ENCODE peak calls at places on chromosomes 5 and 9, in five cellular contexts. U is GM12878, K is HepG2, O is H1, Y is K562. D is an unnamed sample.

GRCh38 chr9:110427497-110428104 is 89.9 kb upstream of the TXNDC8 start:
- DNase-seq in Y (peak; percentile 66), O (peak; percentile 29), K (peak; percentile 18), U (no peak), D (peak; percentile 42)

GRCh38 chr9:93098236-93098946 is 2.4 kb downstream of the CARD19 start:
- DNase-seq in K (peak; percentile 68), U (no peak), O (no peak), Y (peak; percentile 58), D (peak; percentile 65)

GRCh38 chr5:15690611-15691010 is 190.6 kb downstream of the FBXL7 start:
- DNase-seq in O (no peak), K (no peak), U (no peak), Y (no peak), D (no peak)

GRCh38 chr5:119945696-119946095 is 316.3 kb downstream of the FAM170A start:
- DNase-seq in Y (no peak), K (no peak), U (no peak), O (no peak), D (no peak)

GRCh38 chr5:126519637-126520592 is 75.1 kb downstream of the ALDH7A1 start:
- DNase-seq in O (no peak), U (no peak), Y (peak; percentile 75), K (no peak), D (no peak)

GRCh38 chr5:86011937-86012336 is 605.8 kb upstream of the COX7C start:
- DNase-seq in O (no peak), U (no peak), Y (no peak), K (no peak), D (no peak)

GRCh38 chr9:107462691-107463090 is 26.9 kb downstream of the KLF4 start:
- DNase-seq in U (no peak), Y (no peak), K (peak; percentile 23), O (no peak), D (no peak)

GRCh38 chr9:18137815-18138214 is 336.1 kb upstream of the ADAMTSL1 start:
- DNase-seq in K (no peak), O (no peak), Y (no peak), U (no peak), D (no peak)

GRCh38 chr9:77455312-77455927 is 192.7 kb downstream of the GNA14 start:
- DNase-seq in K (peak; percentile 33), O (no peak), Y (peak; percentile 9), U (no peak), D (peak; percentile 56)

GRCh38 chr5:14777187-14777586 is 94.4 kb downstream of the ANKH start:
- DNase-seq in Y (no peak), K (no peak), U (no peak), O (no peak), D (no peak)

GRCh38 chr9:109886617-109887016 is 106.6 kb downstream of the PALM2AKAP2 start:
- DNase-seq in U (no peak), K (no peak), O (no peak), Y (no peak), D (no peak)

GRCh38 chr5:52502591-52502990 is 285.1 kb upstream of the ITGA1 start:
- DNase-seq in U (no peak), O (no peak), Y (no peak), K (no peak), D (no peak)

GRCh38 chr9:129876815-129877214 is 41.6 kb downstream of the USP20 start:
- DNase-seq in O (no peak), Y (no peak), U (no peak), K (no peak), D (no peak)
- H3K9ac ChIP-seq in O (no peak overlapping the region), Y (peak overlapping the region; percentile 66), U (no peak overlapping the region), K (no peak overlapping the region), D (no peak overlapping the region)

DNA sequence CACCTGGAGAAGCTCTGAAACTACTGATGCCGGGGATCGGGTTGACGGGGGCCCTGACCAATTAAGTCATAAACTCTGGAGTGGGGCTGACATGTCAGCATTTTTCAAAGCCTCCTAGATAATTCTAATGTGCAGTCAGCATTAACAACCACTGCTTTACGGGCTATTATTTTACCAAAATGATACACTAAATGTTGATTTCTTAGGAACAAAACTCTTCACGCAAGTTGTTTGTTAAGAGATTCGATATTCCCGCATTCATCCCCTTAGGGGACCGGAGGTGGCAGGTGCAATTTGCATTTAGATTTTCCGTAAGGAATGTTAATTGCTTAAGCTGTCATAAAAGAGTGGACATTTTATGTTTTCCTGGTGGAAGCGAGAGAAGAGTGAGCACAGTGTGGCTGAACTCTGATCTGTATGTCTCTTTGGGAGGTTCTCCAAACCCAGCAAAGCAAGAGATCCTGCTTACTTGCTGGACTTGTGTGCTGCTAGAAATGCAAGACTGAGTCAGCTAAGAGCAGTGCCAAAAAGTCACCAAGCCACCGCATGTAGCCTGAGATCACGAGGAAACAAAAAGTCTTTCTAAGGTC is 77.6 kb downstream of the UGCG start:
- DNase-seq in U (no peak), O (no peak), K (no peak), Y (no peak), D (no peak)
- TF ChIP-seq SRF in U (no peak), O (no peak), K (no peak), Y (no peak), D (no peak)

DNA sequence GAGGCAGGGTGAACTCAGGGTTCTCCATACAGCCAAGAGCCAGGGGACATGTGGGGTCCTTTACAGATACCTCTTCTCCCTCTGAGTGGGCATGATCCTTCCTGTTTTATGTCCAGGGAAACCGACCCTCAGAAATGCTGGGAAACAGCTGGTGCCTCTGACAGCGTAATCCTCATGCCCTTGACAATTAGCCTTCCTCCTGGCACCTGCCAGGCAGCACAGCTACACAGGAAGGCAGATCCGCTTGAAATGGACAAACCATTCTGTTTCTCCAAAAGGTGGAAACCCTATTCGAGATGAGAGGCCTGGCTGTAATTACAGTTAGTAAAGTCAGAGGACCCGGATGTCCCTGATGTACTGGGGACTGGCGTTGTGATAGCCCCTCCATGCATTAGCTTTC is 7.2 kb downstream of the ERGIC1 start:
- DNase-seq in O (no peak), Y (no peak), U (no peak), K (no peak), D (no peak)
- H3K9ac ChIP-seq in O (no peak overlapping the region), Y (no peak overlapping the region), U (no peak overlapping the region), K (no peak overlapping the region), D (no peak overlapping the region)

GRCh38 chr5:37724395-37725125 is 115.3 kb downstream of the GDNF start:
- DNase-seq in U (no peak), Y (no peak), O (no peak), K (no peak), D (no peak)
- TF ChIP-seq SRF in U (no peak), Y (no peak), O (no peak), K (no peak), D (no peak)

DNA sequence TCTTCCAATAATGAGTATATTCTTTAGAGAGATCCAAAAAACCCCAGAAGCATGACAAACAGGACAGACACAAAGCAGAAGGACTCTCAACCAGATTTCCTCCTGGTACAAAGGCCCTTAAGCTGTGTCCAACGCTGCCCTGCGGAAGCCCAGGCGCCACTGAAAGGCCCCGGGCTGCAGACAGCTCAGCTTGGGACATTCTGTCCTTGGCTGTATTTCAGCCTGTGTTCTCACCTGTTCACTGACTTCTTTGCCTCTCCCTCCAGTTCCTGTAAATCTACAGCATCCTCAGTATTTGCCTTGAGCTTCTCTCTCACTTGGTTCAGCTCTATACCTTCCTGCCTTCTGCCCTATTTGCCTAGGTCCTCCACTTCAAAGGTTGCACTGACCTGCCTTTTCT is 96.5 kb downstream of the SH3TC2 start:
- DNase-seq in K (no peak), O (no peak), U (no peak), Y (no peak), D (no peak)
- H3K9ac ChIP-seq in K (no peak overlapping the region), O (no peak overlapping the region), U (no peak overlapping the region), Y (no peak overlapping the region), D (peak overlapping the region; percentile 33)

GRCh38 chr9:113042884-113043657 is 13.5 kb downstream of the ZFP37 start:
- DNase-seq in K (no peak), O (no peak), U (no peak), Y (no peak), D (no peak)
- TF ChIP-seq SRF in K (no peak), O (no peak), U (no peak), Y (no peak), D (no peak)

GRCh38 chr5:108749130-108749861 is 1.6 kb downstream of the FER start:
- DNase-seq in Y (peak; percentile 57), U (no peak), O (no peak), K (no peak), D (no peak)
- H3K9ac ChIP-seq in Y (peak overlapping the region; percentile 98), U (peak overlapping the region; percentile 74), O (peak overlapping the region; percentile 76), K (peak overlapping the region; percentile 66), D (peak overlapping the region; percentile 92)

DNA sequence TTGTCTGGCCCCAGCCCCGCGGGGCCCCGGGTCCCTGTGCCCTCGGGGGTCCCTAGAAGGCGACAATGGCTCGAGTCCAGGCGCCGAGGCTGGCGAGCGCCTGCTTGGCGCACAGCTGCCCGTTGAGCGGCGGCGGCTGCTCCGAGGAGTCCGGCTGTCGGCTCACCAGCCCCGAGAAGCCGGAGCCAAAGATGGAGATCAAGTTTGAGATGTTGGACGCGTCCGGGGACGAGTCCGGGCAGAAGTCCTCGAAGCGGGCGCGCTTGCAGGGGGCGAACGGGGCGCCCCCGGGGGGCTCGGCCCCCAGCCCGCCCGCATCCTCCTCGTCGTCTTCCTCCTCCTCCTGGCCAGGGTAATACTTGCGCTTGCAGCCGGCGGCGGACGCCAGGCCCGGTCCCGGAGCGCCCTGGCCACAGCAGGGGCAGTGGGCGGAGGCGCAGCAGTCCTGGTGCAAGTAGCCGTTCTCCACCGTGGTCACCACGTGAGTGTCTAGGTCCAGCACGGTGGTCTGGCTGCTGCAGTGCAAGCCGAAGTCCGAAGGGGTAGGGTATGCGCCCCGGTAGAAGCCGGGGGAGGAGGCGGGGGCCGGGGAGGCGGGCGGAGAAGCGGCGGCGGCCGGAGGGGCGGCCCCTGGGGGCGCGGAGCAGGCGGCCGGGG is 1.1 kb downstream of the IER5L start:
- DNase-seq in U (no peak), Y (peak; percentile 51), K (no peak), O (no peak), D (no peak)
- TF ChIP-seq SRF in U (no peak), Y (no peak), K (no peak), O (no peak), D (no peak)

DNA sequence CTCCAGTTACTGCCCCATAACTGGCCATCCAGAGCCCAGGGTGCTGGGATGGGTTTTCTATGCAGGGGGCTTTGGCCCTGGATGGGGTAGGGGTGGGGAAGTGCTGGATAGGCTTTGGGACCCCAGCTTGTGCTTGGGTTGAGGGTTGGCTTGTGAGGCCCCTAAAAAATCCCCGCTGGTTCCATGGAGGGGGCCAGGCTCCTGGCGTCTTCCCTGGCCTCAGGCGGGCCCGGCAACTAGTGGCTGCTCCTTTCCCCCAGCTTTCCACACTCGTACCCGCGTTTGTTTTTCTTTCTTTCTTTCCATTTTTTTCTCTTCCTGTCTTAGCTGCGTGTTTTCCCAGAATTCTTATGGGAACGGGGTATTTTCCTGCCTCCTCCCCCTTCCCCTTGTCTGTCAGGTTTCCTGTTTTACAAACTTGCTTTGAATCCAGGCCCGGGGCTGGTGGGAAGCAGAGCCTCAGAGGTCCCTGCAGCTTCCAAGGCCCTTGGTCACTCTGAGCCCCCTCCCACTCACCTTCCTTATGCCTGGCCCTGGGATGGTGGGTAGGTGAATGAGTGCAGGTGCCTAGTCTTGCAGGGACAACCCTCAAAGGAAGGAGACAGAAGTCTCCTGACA is 40.2 kb downstream of the RGS3 start:
- DNase-seq in O (no peak), Y (no peak), K (no peak), U (no peak), D (no peak)
- H3K9ac ChIP-seq in O (no peak overlapping the region), Y (no peak overlapping the region), K (no peak overlapping the region), U (no peak overlapping the region), D (no peak overlapping the region)

GRCh38 chr5:28027851-28028250 is 989.5 kb upstream of the CDH9 start:
- DNase-seq in U (no peak), Y (no peak), K (no peak), O (no peak), D (no peak)
- TF ChIP-seq SRF in U (no peak), Y (no peak), K (no peak), O (no peak), D (no peak)

D was measured in HCT116.